ENCODE peak calls at places on chromosomes 12 and 14, in seven cellular contexts. O is naive thymus-derived CD4-positive, alpha-beta T cell; G is mammary epithelial cell; N is heart left ventricle; B is gastrocnemius medialis; X is colonic mucosa; M is CD8-positive, alpha-beta T cell. C is an unnamed sample.

GRCh38 chr12:6241495-6241894 is 41.3 kb downstream of the CD9 start:
- DNase-seq in M (no peak), O (no peak), B (peak; percentile 24), G (no peak), N (peak; percentile 75), X (peak; percentile 84), C (no peak)

GRCh38 chr14:65208548-65208947 is 106.2 kb upstream of the MAX start:
- DNase-seq in N (no peak), B (no peak), X (no peak), G (no peak), O (no peak), M (no peak), C (no peak)

GRCh38 chr12:65510584-65511050 is 232.1 kb downstream of the MSRB3 start:
- DNase-seq in O (no peak), B (no peak), N (peak; percentile 38), G (no peak), M (no peak), X (peak; percentile 41), C (no peak)

GRCh38 chr12:76878899-76879709 is at the start of gene CSRP2:
- DNase-seq in G (peak; percentile 90), O (peak; percentile 47), B (peak; percentile 53), M (peak; percentile 31), X (peak; percentile 90), N (peak; percentile 91), C (peak; percentile 55)

GRCh38 chr12:14408208-14408607 is 42.7 kb downstream of the ATF7IP start:
- DNase-seq in O (no peak), M (no peak), G (no peak), B (no peak), X (no peak), N (no peak), C (no peak)

GRCh38 chr12:125292700-125293099 is 227.5 kb downstream of the AACS start:
- DNase-seq in N (no peak), M (no peak), B (no peak), O (no peak), X (no peak), G (no peak), C (no peak)

GRCh38 chr12:121576851-121577391 is 3.9 kb downstream of the KDM2B start:
- DNase-seq in N (no peak), M (no peak), G (peak; percentile 11), O (no peak), B (no peak), X (peak; percentile 40), C (no peak)

GRCh38 chr12:102958073-102958829 is 777 bp downstream of the ASCL1 start:
- DNase-seq in B (no peak), G (peak; percentile 25), M (no peak), N (no peak), X (no peak), O (no peak), C (no peak)

GRCh38 chr12:4438834-4439596 is 6.6 kb downstream of the FGF6 start:
- DNase-seq in X (peak; percentile 18), M (no peak), G (no peak), N (no peak), O (no peak), B (no peak), C (no peak)

GRCh38 chr12:71085575-71085974 is 72.2 kb downstream of the TSPAN8 start:
- DNase-seq in M (no peak), X (no peak), O (no peak), B (no peak), G (no peak), N (no peak), C (no peak)

GRCh38 chr14:24903337-24903736 is 146.6 kb downstream of the STXBP6 start:
- DNase-seq in N (no peak), X (no peak), G (peak; percentile 15), O (no peak), B (no peak), M (no peak), C (no peak)

GRCh38 chr12:114392909-114393308 is 13.0 kb downstream of the TBX5 start:
- DNase-seq in O (no peak), N (peak; percentile 52), X (no peak), B (no peak), G (no peak), M (no peak), C (no peak)

GRCh38 chr14:35628989-35629388 is 95.0 kb downstream of the INSM2 start:
- DNase-seq in N (no peak), M (no peak), G (no peak), O (no peak), X (no peak), B (no peak), C (no peak)

GRCh38 chr14:101595887-101596721 is 34.8 kb downstream of the DIO3 start:
- DNase-seq in B (no peak), G (no peak), X (peak; percentile 12), N (no peak), M (peak; percentile 59), O (peak; percentile 15), C (peak; percentile 70)

GRCh38 chr12:95653761-95654546 is 102.7 kb upstream of the USP44 start:
- DNase-seq in N (peak; percentile 29), G (peak; percentile 93), X (no peak), M (no peak), B (peak; percentile 26), O (peak; percentile 5), C (peak; percentile 43)

GRCh38 chr12:77995436-77996167 is 164.9 kb downstream of the NAV3 start:
- DNase-seq in O (no peak), B (no peak), X (no peak), M (no peak), N (no peak), G (peak; percentile 90), C (no peak)

GRCh38 chr12:64625243-64626077 is 15.2 kb downstream of the RASSF3 start:
- DNase-seq in G (peak; percentile 95), X (peak; percentile 74), M (peak; percentile 27), O (no peak), B (peak; percentile 15), N (peak; percentile 77), C (peak; percentile 31)

GRCh38 chr14:69013943-69014782 is 35.1 kb upstream of the ACTN1 start:
- DNase-seq in X (peak; percentile 91), G (no peak), M (no peak), B (no peak), N (peak; percentile 51), O (no peak), C (no peak)

GRCh38 chr12:93682846-93683261 is 5.7 kb downstream of the CRADD start:
- DNase-seq in O (no peak), G (no peak), B (no peak), X (no peak), N (peak; percentile 55), M (no peak), C (no peak)

GRCh38 chr14:77011226-77011762 is 17.2 kb downstream of the IRF2BPL start:
- DNase-seq in O (no peak), B (no peak), M (no peak), X (peak; percentile 73), N (no peak), G (no peak), C (peak; percentile 72)

GRCh38 chr12:87254371-87255030 is 774.7 kb downstream of the C12orf50 start:
- DNase-seq in O (no peak), B (no peak), N (no peak), X (no peak), M (no peak), G (no peak), C (no peak)

GRCh38 chr14:37469650-37470049 is 125.4 kb downstream of the FOXA1 start:
- DNase-seq in M (no peak), B (no peak), N (no peak), O (no peak), X (no peak), G (no peak), C (no peak)

GRCh38 chr14:37470251-37470650 is 124.8 kb downstream of the FOXA1 start:
- DNase-seq in G (no peak), X (no peak), N (no peak), M (no peak), O (no peak), B (no peak), C (no peak)

GRCh38 chr14:37472906-37473305 is 122.1 kb downstream of the FOXA1 start:
- DNase-seq in O (no peak), X (no peak), G (no peak), B (no peak), M (no peak), N (no peak), C (no peak)

GRCh38 chr14:37474191-37474590 is 120.9 kb downstream of the FOXA1 start:
- DNase-seq in G (no peak), O (no peak), B (no peak), X (no peak), N (no peak), M (no peak), C (no peak)
- H3K4me3 ChIP-seq in G (no peak overlapping the region), O (no peak overlapping the region), B (no peak overlapping the region), X (no peak overlapping the region), N (no peak overlapping the region), M (no peak overlapping the region), C (no peak overlapping the region)

GRCh38 chr12:85281947-85282312 is 1.9 kb downstream of the ALX1 start:
- DNase-seq in M (no peak), X (no peak), N (no peak), B (no peak), G (no peak), O (no peak), C (no peak)
- H3K27me3 ChIP-seq in M (no peaks in the 10 kb centered on the region), X (peaks cover 55% of the 10 kb centered on the region), N (peaks cover 45% of the 10 kb centered on the region), B (peaks cover 64% of the 10 kb centered on the region), G (peaks cover 48% of the 10 kb centered on the region), O (no peaks in the 10 kb centered on the region), C (peaks cover 4% of the 10 kb centered on the region)

DNA sequence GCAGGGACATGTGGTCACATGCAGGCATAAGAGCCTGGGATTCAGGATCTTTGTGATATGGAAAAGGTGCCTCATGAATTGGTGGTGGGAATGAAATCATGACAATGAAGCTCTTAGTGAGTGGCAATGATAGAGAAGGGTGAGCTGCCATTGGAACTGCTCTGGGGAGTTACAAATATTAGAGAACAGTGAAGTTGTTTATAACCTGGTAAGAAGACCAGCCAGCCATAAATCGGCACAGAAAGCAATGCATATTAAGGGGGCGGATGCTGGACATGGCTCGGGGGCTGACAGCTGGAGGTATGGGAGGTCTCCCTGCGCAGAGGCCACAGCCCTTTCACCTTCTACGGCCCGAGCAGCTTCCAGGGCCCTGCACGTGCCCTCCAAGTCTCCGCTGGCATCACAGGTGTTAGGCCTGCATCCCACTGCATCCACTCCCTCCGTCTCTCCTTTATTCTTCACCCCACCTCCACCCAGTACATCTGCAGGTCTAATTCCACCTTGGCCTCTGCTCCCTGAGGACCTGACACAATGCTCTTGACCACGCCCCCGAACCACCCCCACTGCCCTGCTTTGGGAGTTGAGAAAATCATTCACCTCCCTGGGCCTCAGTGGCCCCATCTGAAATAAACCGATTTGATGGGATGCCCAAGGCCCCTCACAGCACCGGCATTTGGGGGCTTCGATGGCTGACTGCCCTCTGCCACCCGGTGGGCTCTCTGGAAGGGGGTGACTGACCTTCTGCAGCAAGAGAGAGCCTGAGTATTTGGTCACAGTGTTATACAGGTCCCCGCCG is 4.1 kb downstream of the CACNA2D4 start:
- DNase-seq in M (no peak), X (peak; percentile 13), O (no peak), B (no peak), G (no peak), N (no peak), C (no peak)
- H3K27ac ChIP-seq in M (no peak overlapping the region), X (no peak overlapping the region), O (no peak overlapping the region), B (no peak overlapping the region), G (no peak overlapping the region), N (no peak overlapping the region), C (no peak overlapping the region)

GRCh38 chr14:56379956-56380355 is 199.6 kb upstream of the TMEM260 start:
- DNase-seq in N (no peak), M (no peak), B (no peak), X (peak; percentile 19), O (no peak), G (no peak), C (no peak)

GRCh38 chr14:56374421-56374820 is 205.2 kb upstream of the TMEM260 start:
- DNase-seq in X (no peak), O (no peak), G (no peak), M (no peak), B (no peak), N (no peak), C (no peak)

GRCh38 chr14:56378474-56378873 is 201.1 kb upstream of the TMEM260 start:
- DNase-seq in X (no peak), M (no peak), G (peak; percentile 53), O (no peak), B (no peak), N (no peak), C (no peak)

GRCh38 chr14:56378046-56378445 is 201.6 kb upstream of the TMEM260 start:
- DNase-seq in N (no peak), G (no peak), O (no peak), B (no peak), X (no peak), M (no peak), C (no peak)
- H3K4me3 ChIP-seq in N (no peak overlapping the region), G (no peak overlapping the region), O (no peak overlapping the region), B (no peak overlapping the region), X (no peak overlapping the region), M (no peak overlapping the region), C (no peak overlapping the region)

C was measured in CD4-positive, CD25-positive, alpha-beta regulatory T cell.